ENCODE peak calls at places on chromosomes 5 and 9, in four cellular contexts. J is mucosa of descending colon, W is nephron progenitor cell, Z is AG09309. L is an unnamed sample.

GRCh38 chr5:142888469-142889085 is 118.4 kb downstream of the ARHGAP26 start:
- DNase-seq in J (no peak), W (peak), Z (no peak), L (no peak)

GRCh38 chr5:121296357-121296756 is 555.3 kb upstream of the FTMT start:
- DNase-seq in J (no peak), W (no peak), Z (no peak), L (no peak)

GRCh38 chr5:1325191-1325741 is 19.6 kb downstream of the CLPTM1L start:
- DNase-seq in J (no peak), W (no peak), Z (no peak), L (no peak)

GRCh38 chr5:140988036-140988997 is 22.0 kb downstream of the PCDHAC2 start:
- DNase-seq in J (no peak), W (no peak), Z (no peak), L (no peak)

GRCh38 chr5:77294212-77294611 is 83.7 kb downstream of the PDE8B start:
- DNase-seq in J (no peak), W (no peak), Z (no peak), L (no peak)

GRCh38 chr5:131377785-131378325 is 114.0 kb downstream of the CDC42SE2 start:
- DNase-seq in J (no peak), W (no peak), Z (no peak), L (no peak)

GRCh38 chr5:60677831-60678664 is 21.9 kb downstream of the DEPDC1B start:
- DNase-seq in J (no peak), W (no peak), Z (no peak), L (no peak)

GRCh38 chr5:94130077-94130476 is 388.7 kb upstream of the POU5F2 start:
- DNase-seq in J (no peak), W (no peak), Z (no peak), L (no peak)

GRCh38 chr9:18473551-18474279 is at the start of gene ADAMTSL1:
- DNase-seq in J (peak), W (peak), Z (no peak), L (peak)

GRCh38 chr9:127210851-127211730 is 53.5 kb upstream of the GARNL3 start:
- DNase-seq in J (no peak), W (no peak), Z (no peak), L (peak)

GRCh38 chr9:84121991-84122523 is 141.5 kb downstream of the RMI1 start:
- DNase-seq in J (no peak), W (no peak), Z (peak), L (no peak)

GRCh38 chr9:135647897-135648296 is 8.6 kb upstream of the GLT6D1 start:
- DNase-seq in J (no peak), W (no peak), Z (no peak), L (no peak)

GRCh38 chr5:56116599-56117131 is 116.5 kb downstream of the ANKRD55 start:
- DNase-seq in J (no peak), W (no peak), Z (no peak), L (no peak)

GRCh38 chr9:14887149-14887548 is 23.1 kb downstream of the FREM1 start:
- DNase-seq in J (peak), W (no peak), Z (no peak), L (no peak)

GRCh38 chr9:14888857-14889256 is 21.4 kb downstream of the FREM1 start:
- DNase-seq in J (no peak), W (no peak), Z (no peak), L (no peak)

GRCh38 chr9:14893280-14893679 is 16.9 kb downstream of the FREM1 start:
- DNase-seq in J (no peak), W (no peak), Z (no peak), L (no peak)

GRCh38 chr9:14888272-14888671 is 22.0 kb downstream of the FREM1 start:
- DNase-seq in J (no peak), W (no peak), Z (no peak), L (no peak)

GRCh38 chr9:14891332-14891731 is 18.9 kb downstream of the FREM1 start:
- DNase-seq in J (no peak), W (no peak), Z (no peak), L (no peak)
- TF ChIP-seq CTCF in J (no peak), W (no peak), Z (no peak), L (no peak)

GRCh38 chr9:69918317-69918716 is 97.7 kb downstream of the CFAP95 start:
- DNase-seq in J (peak), W (no peak), Z (no peak), L (no peak)
- TF ChIP-seq CTCF in J (no peak), W (no peak), Z (no peak), L (no peak)

DNA sequence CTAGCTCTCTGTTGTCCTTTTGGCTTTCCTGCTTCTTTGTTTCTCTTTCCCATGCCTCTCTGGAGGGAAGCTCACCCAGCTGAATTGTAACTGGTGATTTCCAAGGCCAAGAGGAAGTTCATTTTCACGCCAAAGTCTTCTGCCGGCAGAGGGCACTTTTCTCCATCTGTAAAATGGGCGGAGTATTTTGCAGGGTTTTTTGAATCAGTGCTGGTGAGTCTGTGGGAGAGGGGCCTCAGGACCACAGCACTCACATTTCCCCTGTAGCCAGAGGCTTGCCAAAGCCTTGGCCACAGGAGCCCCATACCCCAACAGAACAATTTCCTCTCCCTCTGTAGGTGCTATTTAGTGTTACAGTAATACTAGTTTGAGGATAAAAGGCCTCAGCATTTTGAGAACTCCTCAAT is 42.3 kb upstream of the MATR3 start:
- DNase-seq in J (peak), W (no peak), Z (no peak), L (no peak)
- TF ChIP-seq CTCF in J (peak), W (no peak), Z (peak), L (no peak)

DNA sequence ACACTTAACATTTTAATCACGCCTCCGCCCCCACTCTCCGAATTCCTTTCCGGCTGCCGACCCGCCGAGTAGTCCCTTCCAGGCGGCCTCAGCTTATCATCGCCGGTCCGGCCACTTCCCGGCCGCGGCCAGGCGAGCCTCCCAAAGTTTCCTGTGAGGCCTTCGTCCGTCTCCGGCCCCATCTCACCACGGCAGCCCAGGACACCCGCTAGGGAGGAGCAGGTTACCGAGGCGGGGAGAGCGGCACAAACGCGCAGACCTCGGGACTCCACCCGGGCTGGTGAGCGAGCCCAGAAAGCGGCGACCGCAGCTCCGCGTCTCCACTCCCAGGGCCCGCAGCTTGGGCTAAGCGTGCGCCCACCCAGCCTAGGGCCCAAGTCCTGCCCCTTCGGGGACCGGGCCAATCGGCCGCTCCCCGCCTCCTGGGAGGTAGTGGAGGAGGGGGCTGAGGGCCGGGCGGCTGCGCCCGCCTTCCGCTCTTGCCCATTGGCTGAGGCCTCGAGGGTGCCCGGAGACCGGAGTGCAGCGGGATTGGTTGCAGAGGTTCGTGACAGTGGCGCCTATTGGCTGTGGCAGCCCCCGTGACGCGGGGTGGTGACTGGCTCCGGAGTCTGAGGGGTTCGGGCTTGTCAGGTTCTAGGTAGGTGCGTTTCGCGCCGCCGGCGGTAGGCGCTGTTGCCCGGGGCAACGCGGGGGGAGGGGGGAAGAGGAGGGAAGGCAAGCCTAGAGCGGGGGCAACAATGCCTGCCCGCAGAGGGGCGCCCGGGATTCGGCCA is 845 bp downstream of the FER start:
- DNase-seq in J (peak), W (peak), Z (peak), L (peak)
- TF ChIP-seq CTCF in J (no peak), W (no peak), Z (no peak), L (peak)

GRCh38 chr5:175696139-175696854 is 38.4 kb downstream of the HRH2 start:
- DNase-seq in J (peak), W (peak), Z (no peak), L (peak)
- TF ChIP-seq CTCF in J (peak), W (peak), Z (peak), L (peak)

L was measured in glutamatergic neuron.